ENCODE peak calls at places on chromosomes 11 and 22, in four cellular contexts. I is right atrium auricular region, S is body of pancreas, J is HFF-Myc. M is an unnamed sample.

GRCh38 chr11:118002541-118003019 is 16.4 kb downstream of the IL10RA start:
- DNase-seq in S (peak; percentile 32), J (no peak), I (peak; percentile 72), M (no peak)

GRCh38 chr11:130102457-130103249 is 33.0 kb downstream of the APLP2 start:
- DNase-seq in J (no peak), I (no peak), S (no peak), M (no peak)

GRCh38 chr11:32561835-32562234 is 21.8 kb upstream of the EIF3M start:
- DNase-seq in I (no peak), J (no peak), S (no peak), M (no peak)

GRCh38 chr11:69241844-69242582 is 51.9 kb upstream of the MYEOV start:
- DNase-seq in S (no peak), I (no peak), J (no peak), M (peak; percentile 14)

GRCh38 chr22:38942702-38943101 is 14.7 kb upstream of the APOBEC3A start:
- DNase-seq in S (no peak), I (no peak), J (no peak), M (no peak)

GRCh38 chr11:19919050-19919561 is 206.5 kb downstream of the NAV2 start:
- DNase-seq in I (no peak), S (peak; percentile 50), J (peak; percentile 89), M (peak; percentile 80)

GRCh38 chr11:113655771-113656170 is 50.3 kb downstream of the TMPRSS5 start:
- DNase-seq in I (no peak), J (no peak), S (no peak), M (no peak)

GRCh38 chr11:561148-562003 is 606 bp downstream of the RASSF7 start:
- DNase-seq in I (no peak), S (peak; percentile 87), J (no peak), M (no peak)

GRCh38 chr11:5269715-5270147 is at the start of gene HBE1:
- DNase-seq in I (no peak), S (no peak), J (no peak), M (no peak)

GRCh38 chr11:47469411-47470179 is 20.7 kb upstream of the RAPSN start:
- DNase-seq in I (no peak), J (no peak), S (no peak), M (no peak)

GRCh38 chr11:32374261-32374711 is 61.1 kb downstream of the WT1 start:
- DNase-seq in J (peak; percentile 9), I (no peak), S (peak; percentile 30), M (peak; percentile 7)

GRCh38 chr22:27438271-27438980 is 363.1 kb downstream of the MN1 start:
- DNase-seq in I (no peak), J (no peak), S (peak; percentile 82), M (no peak)

GRCh38 chr11:68749061-68749491 is 2.2 kb downstream of the TESMIN start:
- DNase-seq in J (no peak), I (no peak), S (no peak), M (no peak)

GRCh38 chr11:61966673-61967176 is 709 bp downstream of the FTH1 start:
- DNase-seq in S (peak; percentile 46), I (no peak), J (no peak), M (no peak)

GRCh38 chr11:100719809-100720221 is 32.7 kb downstream of the ARHGAP42 start:
- DNase-seq in S (peak; percentile 56), J (peak; percentile 75), I (no peak), M (peak; percentile 56)

GRCh38 chr11:69422645-69423044 is 58.8 kb upstream of the LINC01488 start:
- DNase-seq in I (no peak), S (no peak), J (no peak), M (no peak)

DNA sequence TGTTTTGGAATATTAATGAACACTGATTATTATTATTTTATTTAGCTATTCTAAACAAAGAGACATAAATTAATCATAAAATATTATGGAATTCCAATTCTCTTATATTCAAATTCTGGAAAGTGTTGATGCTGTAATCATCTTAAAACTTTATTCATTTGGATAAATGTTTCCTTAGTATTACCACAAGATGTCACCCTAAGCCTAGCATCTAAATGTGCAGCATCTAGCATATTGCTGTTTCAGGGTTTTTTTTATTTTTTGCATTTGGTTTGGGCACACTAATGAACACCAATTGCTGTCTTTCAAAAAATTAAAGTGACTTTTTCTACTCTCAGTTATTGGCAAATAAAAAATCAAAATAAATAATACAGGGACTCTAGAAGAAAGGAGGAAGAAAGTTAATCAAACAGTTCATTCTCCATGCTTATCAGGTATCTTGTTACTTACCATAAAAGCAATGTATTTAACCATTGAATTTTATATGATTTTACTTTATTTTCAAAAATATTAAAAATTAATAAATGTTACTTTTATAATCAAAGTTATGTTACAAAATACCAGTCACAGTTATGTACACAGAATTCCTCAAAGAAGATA is 31.8 kb downstream of the DLG2 start:
- DNase-seq in S (no peak), I (no peak), J (peak; percentile 19), M (peak; percentile 15)
- TF ChIP-seq CTCF in S (peak; percentile 60), I (peak; percentile 22), J (no peak), M (peak; percentile 50)

DNA sequence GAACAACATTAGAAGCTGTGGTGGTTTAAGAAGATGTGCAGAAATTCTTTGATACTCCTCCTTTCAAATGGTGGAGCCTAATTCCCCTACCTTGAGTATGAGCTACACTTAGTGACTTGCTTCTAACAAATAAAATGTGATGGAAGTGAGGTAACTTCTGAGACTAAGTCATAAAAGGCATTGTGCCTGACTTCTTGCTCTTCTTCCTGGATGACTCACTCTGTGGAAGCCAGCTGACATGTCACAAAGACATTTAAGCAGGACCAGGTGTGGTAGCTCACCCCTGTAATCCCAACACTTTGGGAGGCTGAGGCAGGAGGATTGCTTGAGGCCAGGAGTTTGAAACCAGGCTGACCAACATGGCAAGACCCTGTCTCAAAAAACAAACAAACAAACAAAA is 3.9 kb upstream of the PLA2G3 start:
- DNase-seq in I (no peak), J (no peak), S (no peak), M (no peak)
- TF ChIP-seq CTCF in I (no peak), J (no peak), S (no peak), M (no peak)

GRCh38 chr11:12675951-12676711 is 1.9 kb downstream of the TEAD1 start:
- DNase-seq in J (no peak), S (no peak), I (no peak), M (no peak)

GRCh38 chr11:12673601-12673923 is 659 bp upstream of the TEAD1 start:
- DNase-seq in J (no peak), I (no peak), S (no peak), M (no peak)

GRCh38 chr11:12673924-12674570 is at the start of gene TEAD1:
- DNase-seq in S (peak; percentile 97), J (peak; percentile 78), I (peak; percentile 97), M (peak; percentile 93)

GRCh38 chr11:12674571-12674935 is 332 bp downstream of the TEAD1 start:
- DNase-seq in S (no peak), I (no peak), J (no peak), M (no peak)

GRCh38 chr11:12674936-12675696 is 895 bp downstream of the TEAD1 start:
- DNase-seq in J (no peak), S (peak; percentile 55), I (no peak), M (no peak)
- TF ChIP-seq CTCF in J (no peak), S (no peak), I (no peak), M (no peak)

GRCh38 chr22:46613606-46613997 is 6.6 kb upstream of the GRAMD4 start:
- DNase-seq in I (no peak), J (no peak), S (no peak), M (no peak)
- TF ChIP-seq CTCF in I (no peak), J (no peak), S (no peak), M (no peak)

GRCh38 chr11:107780775-107781174 is 68.9 kb upstream of the SLN start:
- DNase-seq in J (no peak), S (no peak), I (no peak), M (no peak)
- TF ChIP-seq CTCF in J (peak; percentile 3), S (no peak), I (no peak), M (no peak)

GRCh38 chr11:44726278-44727113 is at the start of gene TSPAN18:
- DNase-seq in J (no peak), S (no peak), I (no peak), M (no peak)

GRCh38 chr11:44727373-44728084 is 767 bp downstream of the TSPAN18 start:
- DNase-seq in S (peak; percentile 76), J (no peak), I (peak; percentile 83), M (no peak)

GRCh38 chr11:44728491-44728910 is 1.7 kb downstream of the TSPAN18 start:
- DNase-seq in J (no peak), I (no peak), S (no peak), M (no peak)

GRCh38 chr11:44728085-44728410 is 1.3 kb downstream of the TSPAN18 start:
- DNase-seq in S (no peak), I (no peak), J (no peak), M (no peak)

DNA sequence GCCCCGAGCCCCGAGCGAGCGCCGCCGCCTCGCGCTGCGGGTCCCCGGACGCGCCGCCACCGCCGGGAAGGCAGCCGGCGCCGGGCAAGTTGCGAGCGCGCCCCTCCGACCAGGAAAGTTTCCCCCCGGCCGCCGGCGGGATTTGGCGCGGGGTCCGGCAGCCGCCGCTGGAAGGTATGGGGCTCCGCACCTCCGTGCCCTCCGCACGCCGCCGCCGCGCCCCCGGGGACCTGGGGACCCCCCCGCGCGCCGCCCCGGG is 281 bp downstream of the TSPAN18 start:
- DNase-seq in S (no peak), I (no peak), J (no peak), M (no peak)
- TF ChIP-seq CTCF in S (no peak), I (no peak), J (no peak), M (no peak)

GRCh38 chr11:45298718-45299117 is 12.6 kb upstream of the SYT13 start:
- DNase-seq in I (no peak), J (no peak), S (no peak), M (no peak)
- TF ChIP-seq CTCF in I (no peak), J (no peak), S (no peak), M (no peak)

DNA sequence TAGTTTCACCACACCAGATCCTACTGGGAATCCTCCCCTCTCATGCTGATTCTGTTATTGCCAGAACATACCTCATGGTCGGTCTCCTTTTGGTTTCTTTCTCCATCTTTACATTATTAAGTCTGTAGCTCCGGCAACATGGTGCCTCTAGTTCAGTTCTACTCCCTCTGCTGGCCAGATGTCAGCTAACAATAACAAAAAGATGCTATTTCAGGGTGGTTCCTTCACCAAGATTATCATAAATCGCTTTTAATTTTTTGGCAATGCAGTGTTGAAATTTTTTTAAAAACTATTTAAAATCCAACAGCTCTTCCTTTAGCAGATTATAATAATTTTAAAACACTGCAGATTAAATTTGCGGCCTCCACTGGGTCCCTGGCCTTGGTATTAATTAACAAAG is 492.8 kb upstream of the KIRREL3 start:
- DNase-seq in J (peak; percentile 5), I (no peak), S (no peak), M (no peak)
- TF ChIP-seq CTCF in J (peak; percentile 47), I (peak; percentile 9), S (no peak), M (peak; percentile 3)

GRCh38 chr11:6602096-6602940 is 1.1 kb downstream of the RRP8 start:
- DNase-seq in I (peak; percentile 26), S (no peak), J (no peak), M (no peak)
- TF ChIP-seq CTCF in I (no peak), S (no peak), J (no peak), M (no peak)

GRCh38 chr11:71212871-71213559 is 39.4 kb downstream of the SHANK2 start:
- DNase-seq in I (no peak), S (peak; percentile 20), J (no peak), M (no peak)
- TF ChIP-seq CTCF in I (no peak), S (no peak), J (no peak), M (no peak)

M was measured in AG09319.